ENCODE peak calls at places on chromosomes 5 and 9, in eight cellular contexts. H is H1; P is OCI-LY7; Z is choroid plexus epithelial cell; B is stimulated activated CD8-positive, alpha-beta memory T cell treated with anti-CD3 and anti-CD28 coated beads, Interleukin-12 subunit alpha, Interleukin-12 subunit beta, amount 100 ng/mL, for 1 hour; O is neural crest cell; K is pons; L is activated T-helper 1 cell treated with anti-CD3 and anti-CD28 coated beads, Interleukin-2, amount 50 U/mL, for 16 hours. W is an unnamed sample.
A peak's percentile ranks its signal among the peaks of the same experiment; 100 is the strongest.

GRCh38 chr5:111173476-111173875 is 50.7 kb upstream of the CAMK4 start:
- DNase-seq in L (no peak), O (no peak), P (no peak), B (no peak), Z (peak; percentile 36), H (no peak), K (no peak), W (no peak)

GRCh38 chr5:135729582-135729879 is 104.9 kb upstream of the SLC25A48 start:
- DNase-seq in O (no peak), Z (peak; percentile 14), H (no peak), K (peak; percentile 24), L (no peak), P (no peak), B (no peak), W (peak; percentile 11)

GRCh38 chr5:142179776-142180387 is 71.3 kb downstream of the NDFIP1 start:
- DNase-seq in H (no peak), P (no peak), Z (no peak), K (no peak), O (no peak), B (no peak), L (no peak), W (no peak)

GRCh38 chr5:144368556-144368955 is 197.9 kb downstream of the KCTD16 start:
- DNase-seq in Z (peak; percentile 44), O (no peak), L (no peak), H (no peak), B (no peak), P (no peak), K (no peak), W (no peak)

GRCh38 chr5:174511711-174512253 is 212.6 kb upstream of the MSX2 start:
- DNase-seq in K (no peak), H (no peak), P (no peak), L (no peak), B (no peak), O (no peak), Z (no peak), W (no peak)

GRCh38 chr5:62457071-62457470 is 44.5 kb downstream of the IPO11 start:
- DNase-seq in Z (peak; percentile 23), P (no peak), B (no peak), K (no peak), O (no peak), H (no peak), L (no peak), W (no peak)

GRCh38 chr5:68587181-68587580 is 371.6 kb downstream of the PIK3R1 start:
- DNase-seq in K (no peak), O (no peak), B (no peak), L (no peak), H (no peak), Z (no peak), P (no peak), W (no peak)

GRCh38 chr5:6829150-6829784 is 116.0 kb downstream of the TENT4A start:
- DNase-seq in P (no peak), H (no peak), B (no peak), O (no peak), K (no peak), L (no peak), Z (no peak), W (no peak)

GRCh38 chr5:134435525-134435924 is 23.8 kb upstream of the CDKN2AIPNL start:
- DNase-seq in B (no peak), O (no peak), P (no peak), Z (peak; percentile 42), K (no peak), L (no peak), H (no peak), W (no peak)

GRCh38 chr9:35864695-35865255 is 5.4 kb downstream of the OR13J1 start:
- DNase-seq in Z (no peak), H (no peak), L (no peak), K (no peak), B (no peak), P (no peak), O (no peak), W (no peak)

GRCh38 chr9:124429530-124429867 is 14.3 kb upstream of the PSMB7 start:
- DNase-seq in O (no peak), K (no peak), H (no peak), Z (no peak), L (no peak), P (no peak), B (no peak), W (no peak)

GRCh38 chr5:59115345-59115744 is 532.5 kb downstream of the RAB3C start:
- DNase-seq in H (no peak), Z (peak; percentile 74), P (no peak), O (no peak), K (no peak), B (no peak), L (no peak), W (no peak)

GRCh38 chr5:140220032-140220697 is 45.2 kb downstream of the CYSTM1 start:
- DNase-seq in H (no peak), L (no peak), P (no peak), Z (peak; percentile 42), O (no peak), K (no peak), B (no peak), W (no peak)

GRCh38 chr5:67032921-67033664 is 163.5 kb downstream of the CD180 start:
- DNase-seq in L (no peak), H (no peak), Z (peak; percentile 79), K (no peak), P (no peak), B (no peak), O (no peak), W (peak; percentile 87)

GRCh38 chr9:131660466-131661405 is 79.1 kb downstream of the RAPGEF1 start:
- DNase-seq in H (peak; percentile 57), Z (no peak), P (no peak), B (no peak), O (no peak), L (no peak), K (peak; percentile 78), W (no peak)

GRCh38 chr5:10975915-10976314 is 214.9 kb upstream of the DAP start:
- DNase-seq in Z (peak; percentile 1), K (no peak), B (no peak), O (no peak), H (no peak), L (no peak), P (no peak), W (no peak)

GRCh38 chr9:120482424-120483186 is 97.4 kb downstream of the CDK5RAP2 start:
- DNase-seq in O (no peak), P (no peak), Z (no peak), B (no peak), H (no peak), L (no peak), K (no peak), W (no peak)

GRCh38 chr9:15935661-15936315 is 382.9 kb downstream of the CCDC171 start:
- DNase-seq in B (no peak), Z (peak; percentile 27), O (no peak), L (no peak), P (no peak), H (no peak), K (no peak), W (no peak)